ENCODE peak calls at places on chromosome 1, in five cellular contexts. One of them, this sample, is unnamed.

GRCh38 chr1:167784876-167785550 is 63.2 kb downstream of the MPZL1 start:
- DNase-seq in heart left ventricle: no peak
- DNase-seq in esophagus muscularis mucosa: no peak
- DNase-seq in body of pancreas: no peak
- DNase-seq in sigmoid colon: no peak
- DNase-seq in this sample: no peak

GRCh38 chr1:81407463-81407862 is 393.3 kb upstream of the ADGRL2 start:
- DNase-seq in heart left ventricle: no peak
- DNase-seq in esophagus muscularis mucosa: no peak
- DNase-seq in body of pancreas: no peak
- DNase-seq in sigmoid colon: no peak
- DNase-seq in this sample: no peak

GRCh38 chr1:168245042-168245441 is 19.2 kb downstream of the SFT2D2 start:
- DNase-seq in heart left ventricle: no peak
- DNase-seq in esophagus muscularis mucosa: no peak
- DNase-seq in body of pancreas: no peak
- DNase-seq in sigmoid colon: no peak
- DNase-seq in this sample: no peak

GRCh38 chr1:119779869-119780356 is 11.2 kb upstream of the HMGCS2 start:
- DNase-seq in heart left ventricle: no peak
- DNase-seq in esophagus muscularis mucosa: peak; percentile 84
- DNase-seq in body of pancreas: peak; percentile 68
- DNase-seq in sigmoid colon: peak; percentile 78
- DNase-seq in this sample: peak; percentile 66

GRCh38 chr1:98940680-98941079 is 64.0 kb downstream of the PLPPR5 start:
- DNase-seq in heart left ventricle: no peak
- DNase-seq in esophagus muscularis mucosa: no peak
- DNase-seq in body of pancreas: no peak
- DNase-seq in sigmoid colon: no peak
- DNase-seq in this sample: no peak

GRCh38 chr1:147515046-147515869 is 26.0 kb upstream of the BCL9 start:
- DNase-seq in heart left ventricle: no peak
- DNase-seq in esophagus muscularis mucosa: no peak
- DNase-seq in body of pancreas: peak; percentile 85
- DNase-seq in sigmoid colon: no peak
- DNase-seq in this sample: no peak

GRCh38 chr1:186865861-186866260 is 37.1 kb downstream of the PLA2G4A start:
- DNase-seq in heart left ventricle: no peak
- DNase-seq in esophagus muscularis mucosa: no peak
- DNase-seq in body of pancreas: no peak
- DNase-seq in sigmoid colon: no peak
- DNase-seq in this sample: no peak

GRCh38 chr1:211632808-211633522 is 42.5 kb downstream of the NEK2 start:
- DNase-seq in heart left ventricle: peak; percentile 87
- DNase-seq in esophagus muscularis mucosa: no peak
- DNase-seq in body of pancreas: peak; percentile 90
- DNase-seq in sigmoid colon: peak; percentile 78
- DNase-seq in this sample: no peak

GRCh38 chr1:92466702-92467101 is 20.0 kb downstream of the GFI1 start:
- DNase-seq in heart left ventricle: no peak
- DNase-seq in esophagus muscularis mucosa: no peak
- DNase-seq in body of pancreas: no peak
- DNase-seq in sigmoid colon: no peak
- DNase-seq in this sample: no peak

GRCh38 chr1:214558002-214558770 is 6.8 kb upstream of the PTPN14 start:
- DNase-seq in heart left ventricle: peak; percentile 32
- DNase-seq in esophagus muscularis mucosa: no peak
- DNase-seq in body of pancreas: no peak
- DNase-seq in sigmoid colon: no peak
- DNase-seq in this sample: no peak

GRCh38 chr1:53166912-53167311 is 24.5 kb upstream of the SLC1A7 start:
- DNase-seq in heart left ventricle: no peak
- DNase-seq in esophagus muscularis mucosa: no peak
- DNase-seq in body of pancreas: no peak
- DNase-seq in sigmoid colon: no peak
- DNase-seq in this sample: peak; percentile 63

DNA sequence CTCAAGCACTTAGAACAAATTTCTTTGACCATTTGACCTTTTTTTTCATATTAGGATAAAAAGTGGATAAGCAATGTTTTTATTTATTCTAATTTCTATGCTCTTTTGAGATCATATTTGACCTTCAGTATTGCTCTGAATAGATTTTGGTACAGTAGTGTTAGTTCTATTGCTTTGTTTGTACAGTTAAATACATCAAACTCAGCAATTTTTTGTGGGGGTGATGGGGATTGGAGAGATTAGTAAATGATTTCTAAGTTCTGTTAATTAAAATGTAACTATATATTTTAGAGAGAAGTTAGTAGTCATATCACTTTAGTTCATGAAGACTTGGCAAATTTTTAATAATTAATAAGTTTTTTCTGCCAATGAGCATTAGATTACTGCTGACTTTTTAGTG is 2.4 kb upstream of the GPR52 start:
- DNase-seq in heart left ventricle: no peak
- DNase-seq in esophagus muscularis mucosa: no peak
- DNase-seq in body of pancreas: no peak
- DNase-seq in sigmoid colon: no peak
- DNase-seq in this sample: no peak
- TF ChIP-seq POLR2A in heart left ventricle: no peak
- TF ChIP-seq POLR2A in esophagus muscularis mucosa: no peak
- TF ChIP-seq POLR2A in body of pancreas: no peak
- TF ChIP-seq POLR2A in sigmoid colon: no peak
- TF ChIP-seq POLR2A in this sample: no peak

DNA sequence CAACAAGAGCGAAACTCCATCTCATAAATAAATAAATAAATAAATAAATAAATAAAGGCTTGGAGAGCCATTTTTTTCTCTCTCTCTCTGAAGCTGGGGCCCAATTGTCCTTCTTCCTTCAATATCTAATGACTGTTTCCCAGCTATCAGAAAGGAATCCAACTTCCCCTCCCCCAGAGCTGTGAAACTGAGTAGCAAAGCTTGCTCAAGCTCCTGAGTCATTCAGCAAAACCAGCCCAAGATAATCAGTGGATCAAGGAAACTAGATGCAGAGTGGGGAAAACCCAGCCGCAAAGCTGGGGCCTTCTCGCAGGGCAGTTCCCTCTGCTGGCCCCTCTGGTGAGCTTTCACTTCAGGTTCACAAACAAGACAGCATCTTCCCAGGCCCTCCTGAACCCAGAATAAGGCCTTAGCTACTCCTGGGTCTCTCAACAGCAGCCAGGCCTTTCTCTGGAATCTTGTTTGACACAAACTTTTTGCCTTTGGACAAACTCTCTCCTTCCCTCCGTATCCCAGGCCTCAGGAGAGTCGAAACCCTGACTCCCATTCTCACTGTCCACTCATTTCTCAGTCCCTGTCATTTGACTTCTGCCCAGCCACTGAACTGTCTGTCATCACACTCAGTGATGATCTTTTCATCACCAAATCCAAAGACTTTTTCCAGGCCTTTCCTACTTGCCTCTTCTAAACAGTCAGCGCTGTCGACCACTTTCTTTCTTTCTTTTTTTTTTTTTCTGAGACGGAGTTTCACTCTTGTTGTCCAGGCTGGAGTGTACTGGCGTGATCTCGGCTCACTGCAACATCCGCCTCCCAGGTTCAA is 18.0 kb upstream of the PTP4A2 start:
- DNase-seq in heart left ventricle: peak; percentile 78
- DNase-seq in esophagus muscularis mucosa: peak; percentile 95
- DNase-seq in body of pancreas: peak; percentile 93
- DNase-seq in sigmoid colon: peak; percentile 93
- DNase-seq in this sample: peak; percentile 67
- TF ChIP-seq CTCF in heart left ventricle: no peak
- TF ChIP-seq CTCF in esophagus muscularis mucosa: peak; percentile 32
- TF ChIP-seq CTCF in body of pancreas: peak; percentile 50
- TF ChIP-seq CTCF in sigmoid colon: no peak
- TF ChIP-seq CTCF in this sample: no peak

GRCh38 chr1:3248416-3249141 is 179.6 kb downstream of the PRDM16 start:
- DNase-seq in heart left ventricle: no peak
- DNase-seq in esophagus muscularis mucosa: no peak
- DNase-seq in body of pancreas: no peak
- DNase-seq in sigmoid colon: no peak
- DNase-seq in this sample: no peak
- H3K27ac ChIP-seq in heart left ventricle: no peak overlapping the region
- H3K27ac ChIP-seq in esophagus muscularis mucosa: no peak overlapping the region
- H3K27ac ChIP-seq in body of pancreas: no peak overlapping the region
- H3K27ac ChIP-seq in sigmoid colon: no peak overlapping the region
- H3K27ac ChIP-seq in this sample: no peak overlapping the region

GRCh38 chr1:77219166-77219887 is at the start of gene PIGK:
- DNase-seq in heart left ventricle: peak; percentile 91
- DNase-seq in esophagus muscularis mucosa: peak; percentile 96
- DNase-seq in body of pancreas: peak; percentile 92
- DNase-seq in sigmoid colon: peak; percentile 91
- DNase-seq in this sample: peak; percentile 95
- TF ChIP-seq POLR2A in heart left ventricle: no peak
- TF ChIP-seq POLR2A in esophagus muscularis mucosa: no peak
- TF ChIP-seq POLR2A in body of pancreas: peak; percentile 60
- TF ChIP-seq POLR2A in sigmoid colon: no peak
- TF ChIP-seq POLR2A in this sample: no peak

DNA sequence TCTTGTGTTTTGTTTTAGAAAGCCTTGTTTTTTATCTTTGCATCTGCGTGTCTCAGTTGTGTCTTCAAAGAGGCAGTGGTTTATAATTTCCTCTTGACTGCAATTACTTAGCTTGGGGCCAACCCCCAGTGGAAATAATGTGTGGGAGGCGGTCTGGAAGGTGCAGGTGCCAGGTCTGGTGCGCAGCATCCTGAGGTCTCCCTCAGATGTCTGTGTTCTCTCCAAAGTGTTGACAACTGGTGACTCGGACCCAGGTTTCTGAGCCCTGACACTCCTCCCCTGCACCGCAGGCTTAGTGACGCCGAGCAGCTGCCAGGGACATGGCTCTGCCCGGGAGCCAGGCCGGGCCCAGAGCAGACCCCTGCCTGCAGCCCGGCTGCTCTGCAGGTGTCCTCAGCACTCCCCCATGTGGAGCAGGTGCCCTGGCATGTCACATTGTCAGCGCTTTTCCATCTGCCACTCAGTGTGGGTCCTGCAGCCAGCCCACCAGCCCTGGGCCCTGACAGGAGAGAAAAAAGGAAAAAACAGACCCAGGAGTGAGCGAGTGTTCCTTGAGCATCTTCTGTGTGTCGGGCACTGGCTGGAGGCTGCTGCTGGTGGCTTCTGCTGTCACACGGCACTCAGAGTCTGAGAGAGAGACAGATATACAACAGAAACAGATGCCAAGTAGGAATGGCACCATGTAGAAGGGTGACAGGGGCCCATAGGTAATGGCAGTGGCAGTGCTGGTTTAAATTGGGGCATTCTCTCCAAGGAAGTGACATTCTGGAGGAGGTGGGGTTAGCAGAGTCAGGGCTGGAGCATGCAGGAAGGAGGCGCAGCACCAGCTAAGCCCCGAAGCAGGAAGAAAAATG is 24.8 kb upstream of the SELENON start:
- DNase-seq in heart left ventricle: no peak
- DNase-seq in esophagus muscularis mucosa: no peak
- DNase-seq in body of pancreas: no peak
- DNase-seq in sigmoid colon: no peak
- DNase-seq in this sample: no peak
- TF ChIP-seq CTCF in heart left ventricle: no peak
- TF ChIP-seq CTCF in esophagus muscularis mucosa: no peak
- TF ChIP-seq CTCF in body of pancreas: no peak
- TF ChIP-seq CTCF in sigmoid colon: no peak
- TF ChIP-seq CTCF in this sample: no peak

GRCh38 chr1:44784094-44785026 is 3.6 kb downstream of the BEST4 start:
- DNase-seq in heart left ventricle: peak; percentile 28
- DNase-seq in esophagus muscularis mucosa: no peak
- DNase-seq in body of pancreas: no peak
- DNase-seq in sigmoid colon: no peak
- DNase-seq in this sample: peak; percentile 45
- H3K27ac ChIP-seq in heart left ventricle: peak overlapping the region; percentile 34
- H3K27ac ChIP-seq in esophagus muscularis mucosa: peak overlapping the region; percentile 63
- H3K27ac ChIP-seq in body of pancreas: no peak overlapping the region
- H3K27ac ChIP-seq in sigmoid colon: no peak overlapping the region
- H3K27ac ChIP-seq in this sample: peak overlapping the region; percentile 46

GRCh38 chr1:13754003-13754402 is 54.0 kb downstream of the PRDM2 start:
- DNase-seq in heart left ventricle: no peak
- DNase-seq in esophagus muscularis mucosa: peak; percentile 87
- DNase-seq in body of pancreas: no peak
- DNase-seq in sigmoid colon: no peak
- DNase-seq in this sample: no peak
- TF ChIP-seq POLR2A in heart left ventricle: no peak
- TF ChIP-seq POLR2A in esophagus muscularis mucosa: no peak
- TF ChIP-seq POLR2A in body of pancreas: no peak
- TF ChIP-seq POLR2A in sigmoid colon: no peak
- TF ChIP-seq POLR2A in this sample: no peak

DNA sequence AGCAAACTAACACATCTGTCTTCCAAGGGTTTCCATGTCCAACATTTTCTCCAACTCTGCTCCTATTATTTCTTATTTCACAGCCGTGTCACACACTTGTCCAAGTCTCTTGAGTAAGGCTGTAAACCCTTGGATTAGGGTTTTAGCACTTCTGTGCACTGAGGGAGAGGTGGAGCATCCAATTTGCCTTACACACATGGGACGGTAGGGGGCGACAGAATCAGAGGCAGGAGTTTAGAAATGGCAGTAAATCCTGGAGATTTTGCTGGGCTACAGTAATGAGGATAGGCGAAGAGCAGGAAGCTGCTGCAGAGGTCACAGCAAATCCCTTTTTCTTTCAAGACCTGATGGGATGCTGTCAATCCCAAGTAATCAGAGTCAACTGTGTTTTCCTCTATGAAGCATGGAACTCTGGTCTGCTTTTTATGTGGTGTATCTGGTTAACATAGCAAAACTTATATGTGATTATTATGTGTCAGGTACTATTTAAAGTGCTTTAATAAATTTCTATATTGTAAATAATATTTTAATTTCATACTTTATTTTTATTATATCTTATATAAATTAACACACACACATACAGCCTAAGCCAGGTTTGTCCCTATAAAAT is 15.4 kb upstream of the LCE5A start:
- DNase-seq in heart left ventricle: no peak
- DNase-seq in esophagus muscularis mucosa: no peak
- DNase-seq in body of pancreas: no peak
- DNase-seq in sigmoid colon: no peak
- DNase-seq in this sample: no peak
- TF ChIP-seq CTCF in heart left ventricle: no peak
- TF ChIP-seq CTCF in esophagus muscularis mucosa: peak; percentile 17
- TF ChIP-seq CTCF in body of pancreas: no peak
- TF ChIP-seq CTCF in sigmoid colon: no peak
- TF ChIP-seq CTCF in this sample: peak; percentile 38

This sample was measured in Peyer's patch.